ENCODE peak calls at places on chromosomes 16 and 17, in nine cellular contexts. M is GM12892, T is HCT116, K is sigmoid colon, Q is breast epithelium, O is spleen, H is GM12891, Z is stomach, W is HL-60. F is an unnamed sample.

GRCh38 chr16:48862087-48862532 is 252.1 kb upstream of the N4BP1 start:
- DNase-seq in M (no peak), T (peak; percentile 7), K (no peak), Q (no peak), O (no peak), H (no peak), Z (no peak), W (no peak), F (no peak)

GRCh38 chr17:8143581-8144400 is 8.4 kb downstream of the PER1 start:
- DNase-seq in M (no peak), T (no peak), K (no peak), Q (no peak), O (no peak), H (no peak), Z (no peak), W (no peak), F (no peak)

GRCh38 chr16:58034786-58035185 is 9.2 kb downstream of the MMP15 start:
- DNase-seq in M (no peak), T (no peak), K (no peak), Q (no peak), O (no peak), H (no peak), Z (no peak), W (no peak), F (no peak)

GRCh38 chr16:85234310-85235235 is 122.3 kb upstream of the CIBAR2 start:
- DNase-seq in M (no peak), T (no peak), K (peak; percentile 85), Q (no peak), O (peak; percentile 84), H (no peak), Z (peak; percentile 51), W (no peak), F (no peak)

GRCh38 chr16:21101631-21102420 is 48.8 kb downstream of the DNAH3 start:
- DNase-seq in M (no peak), T (peak; percentile 19), K (no peak), Q (no peak), O (no peak), H (no peak), Z (peak; percentile 31), W (peak; percentile 33), F (no peak)

GRCh38 chr16:67263201-67263600 is 14.4 kb downstream of the SLC9A5 start:
- DNase-seq in M (no peak), T (no peak), K (no peak), Q (no peak), O (no peak), H (no peak), Z (no peak), W (no peak), F (no peak)

GRCh38 chr16:67464565-67464964 is 16.4 kb downstream of the ATP6V0D1 start:
- DNase-seq in M (no peak), T (no peak), K (no peak), Q (no peak), O (no peak), H (no peak), Z (no peak), W (no peak), F (no peak)

GRCh38 chr17:59859444-59860025 is 33.2 kb downstream of the TUBD1 start:
- DNase-seq in M (no peak), T (no peak), K (peak; percentile 4), Q (no peak), O (no peak), H (no peak), Z (no peak), W (peak; percentile 26), F (no peak)

GRCh38 chr17:30290696-30291570 is 811 bp downstream of the BLMH start:
- DNase-seq in M (peak; percentile 30), T (no peak), K (peak; percentile 68), Q (no peak), O (peak; percentile 81), H (peak; percentile 27), Z (peak; percentile 50), W (peak; percentile 42), F (peak; percentile 40)

GRCh38 chr16:65061263-65061662 is 60.6 kb downstream of the CDH11 start:
- DNase-seq in M (no peak), T (no peak), K (no peak), Q (no peak), O (no peak), H (no peak), Z (no peak), W (no peak), F (no peak)

GRCh38 chr17:43917016-43917347 is 9.6 kb upstream of the MPP2 start:
- DNase-seq in M (no peak), T (no peak), K (no peak), Q (no peak), O (no peak), H (no peak), Z (no peak), W (no peak), F (no peak)

GRCh38 chr16:54346046-54346445 is 59.5 kb upstream of the IRX3 start:
- DNase-seq in M (no peak), T (no peak), K (no peak), Q (no peak), O (no peak), H (no peak), Z (no peak), W (no peak), F (no peak)

GRCh38 chr17:12256380-12256995 is 235.8 kb downstream of the MAP2K4 start:
- DNase-seq in M (no peak), T (peak; percentile 37), K (peak; percentile 74), Q (no peak), O (no peak), H (peak; percentile 10), Z (peak; percentile 53), W (peak; percentile 9), F (peak; percentile 39)

GRCh38 chr17:72465191-72466024 is 344.6 kb downstream of the SOX9 start:
- DNase-seq in M (no peak), T (peak; percentile 92), K (no peak), Q (peak; percentile 85), O (peak; percentile 55), H (no peak), Z (peak; percentile 62), W (no peak), F (no peak)

GRCh38 chr17:17206913-17207368 is 808 bp upstream of the PLD6 start:
- DNase-seq in M (no peak), T (no peak), K (no peak), Q (no peak), O (no peak), H (no peak), Z (no peak), W (no peak), F (no peak)

GRCh38 chr17:1909985-1910384 is 80.2 kb downstream of the RPA1 start:
- DNase-seq in M (no peak), T (no peak), K (no peak), Q (no peak), O (no peak), H (no peak), Z (no peak), W (no peak), F (no peak)

GRCh38 chr16:3807425-3808123 is 72.9 kb downstream of the CREBBP start:
- DNase-seq in M (no peak), T (no peak), K (no peak), Q (no peak), O (no peak), H (no peak), Z (no peak), W (no peak), F (no peak)

GRCh38 chr16:79690159-79690558 is 89.6 kb upstream of the MAF start:
- DNase-seq in M (no peak), T (no peak), K (no peak), Q (no peak), O (no peak), H (no peak), Z (no peak), W (no peak), F (no peak)

GRCh38 chr16:74736531-74737157 is 36.0 kb upstream of the MLKL start:
- DNase-seq in M (no peak), T (no peak), K (no peak), Q (no peak), O (no peak), H (no peak), Z (no peak), W (no peak), F (no peak)

DNA sequence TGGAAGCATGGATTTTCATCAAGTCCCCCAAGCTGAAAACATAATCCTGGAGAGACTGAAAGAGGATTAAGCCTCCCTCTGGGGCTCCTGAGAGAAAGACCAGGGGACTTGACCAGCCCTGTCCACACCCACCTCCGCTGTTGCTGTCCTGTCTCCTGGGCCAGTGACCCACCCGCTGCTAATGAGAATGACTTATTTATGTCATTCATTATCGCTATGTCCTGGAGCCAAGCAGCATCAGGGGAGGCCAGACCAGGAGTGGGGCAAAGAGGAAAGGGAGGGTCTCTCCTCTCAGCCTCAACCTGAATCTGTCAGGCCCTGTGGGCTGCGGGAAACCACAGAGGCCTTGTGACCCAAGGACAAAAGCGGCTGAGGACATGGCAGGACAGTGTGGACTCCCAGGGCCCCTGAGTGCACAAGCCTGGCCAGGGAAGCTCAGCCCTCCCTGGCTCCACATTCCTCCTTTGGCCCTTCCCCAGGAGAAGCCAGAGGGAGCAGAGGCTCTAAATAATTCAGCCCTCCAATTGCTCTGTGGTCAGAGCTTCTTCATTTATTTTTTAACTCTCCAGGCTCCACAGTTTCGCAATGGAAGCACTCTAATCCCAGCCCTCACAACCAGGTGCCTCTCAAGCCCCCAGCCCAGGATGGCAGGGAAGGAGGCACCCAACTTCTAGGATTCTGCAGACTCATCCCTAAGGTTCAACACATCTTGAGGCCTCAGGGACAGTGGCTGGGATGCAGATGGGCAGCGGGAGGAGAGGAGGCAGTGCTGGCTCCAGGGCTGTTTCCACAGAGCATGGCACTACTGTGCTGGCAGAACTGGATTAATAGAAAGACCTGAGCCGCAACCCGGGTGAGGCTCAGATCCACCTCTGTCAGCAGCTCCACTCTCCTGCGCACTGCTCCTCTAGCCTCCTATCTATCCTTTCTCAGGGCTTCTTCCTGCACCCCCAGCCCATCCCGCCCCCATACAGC is 19.1 kb downstream of the CUEDC1 start:
- DNase-seq in M (no peak), T (no peak), K (peak; percentile 91), Q (no peak), O (no peak), H (no peak), Z (no peak), W (peak; percentile 29), F (no peak)
- TF ChIP-seq POLR2AphosphoS5 in M (no peak), T (no peak), K (peak; percentile 68), Q (peak; percentile 13), O (peak; percentile 22), H (no peak), Z (no peak), W (no peak), F (peak; percentile 14)

GRCh38 chr16:725463-726187 is 618 bp downstream of the CCDC78 start:
- DNase-seq in M (no peak), T (no peak), K (no peak), Q (no peak), O (peak; percentile 76), H (no peak), Z (no peak), W (no peak), F (no peak)
- TF ChIP-seq POLR2AphosphoS5 in M (no peak), T (no peak), K (no peak), Q (no peak), O (peak; percentile 32), H (no peak), Z (no peak), W (peak; percentile 51), F (no peak)

GRCh38 chr17:76268015-76268749 is 3.0 kb downstream of the UBALD2 start:
- DNase-seq in M (no peak), T (no peak), K (peak; percentile 93), Q (no peak), O (peak; percentile 95), H (no peak), Z (peak; percentile 74), W (peak; percentile 96), F (peak; percentile 73)
- TF ChIP-seq POLR2AphosphoS5 in M (peak; percentile 96), T (no peak), K (peak; percentile 79), Q (peak; percentile 77), O (peak; percentile 91), H (peak; percentile 93), Z (peak; percentile 79), W (peak; percentile 89), F (peak; percentile 79)

GRCh38 chr17:81867123-81867951 is 3.8 kb downstream of the ARHGDIA start:
- DNase-seq in M (no peak), T (no peak), K (no peak), Q (no peak), O (peak; percentile 85), H (no peak), Z (peak; percentile 52), W (peak; percentile 82), F (no peak)
- TF ChIP-seq POLR2AphosphoS5 in M (peak; percentile 69), T (no peak), K (peak; percentile 11), Q (no peak), O (peak; percentile 90), H (no peak), Z (peak; percentile 15), W (peak; percentile 97), F (no peak)

F was measured in prostate gland.